ENCODE peak calls at places on chromosome 3, in eight cellular contexts. W is A549, T is stomach, X is H1, A is K562, R is transverse colon, Z is SK-N-SH, C is suprapubic skin. F is an unnamed sample.

GRCh38 chr3:152019516-152019915 is 146.1 kb downstream of the SUCNR1 start:
- DNase-seq in T (no peak), C (no peak), W (no peak), X (no peak), Z (no peak), A (no peak), R (no peak), F (no peak)

GRCh38 chr3:126348308-126348920 is 8.8 kb downstream of the KLF15 start:
- DNase-seq in X (peak), R (no peak), C (peak), Z (peak), W (no peak), T (no peak), A (peak), F (no peak)

GRCh38 chr3:113084777-113085176 is 94.0 kb downstream of the GTPBP8 start:
- DNase-seq in X (no peak), T (peak), W (no peak), Z (no peak), A (no peak), C (no peak), R (peak), F (peak)

GRCh38 chr3:133506215-133506901 is 67.1 kb upstream of the CDV3 start:
- DNase-seq in W (no peak), R (peak), A (no peak), T (no peak), X (no peak), C (no peak), Z (no peak), F (no peak)

GRCh38 chr3:189584609-189585008 is 46.6 kb upstream of the TP63 start:
- DNase-seq in C (no peak), Z (no peak), W (no peak), T (no peak), R (no peak), A (no peak), X (no peak), F (no peak)

GRCh38 chr3:15114466-15115358 is 15.8 kb upstream of the RBSN start:
- DNase-seq in A (no peak), Z (no peak), T (no peak), R (no peak), W (no peak), C (no peak), X (no peak), F (no peak)

GRCh38 chr3:186975726-186976125 is 45.4 kb downstream of the ST6GAL1 start:
- DNase-seq in W (no peak), Z (no peak), A (no peak), R (no peak), C (no peak), X (no peak), T (no peak), F (no peak)

GRCh38 chr3:156218353-156218744 is 98.0 kb downstream of the KCNAB1 start:
- DNase-seq in T (no peak), A (no peak), R (no peak), X (no peak), Z (no peak), C (no peak), W (no peak), F (no peak)

GRCh38 chr3:149969110-149969944 is 1.4 kb downstream of the PFN2 start:
- DNase-seq in R (peak), X (no peak), T (no peak), C (no peak), W (peak), Z (peak), A (peak), F (peak)

GRCh38 chr3:89025185-89025584 is 82.2 kb upstream of the EPHA3 start:
- DNase-seq in X (no peak), T (no peak), C (no peak), W (no peak), Z (no peak), A (no peak), R (no peak), F (no peak)

GRCh38 chr3:156535162-156535627 is 19.7 kb downstream of the SSR3 start:
- DNase-seq in R (peak), X (no peak), A (no peak), T (peak), C (peak), W (peak), Z (no peak), F (peak)

GRCh38 chr3:59545369-59545768 is 495.5 kb upstream of the CFAP20DC start:
- DNase-seq in Z (no peak), T (no peak), C (no peak), X (no peak), W (no peak), A (no peak), R (no peak), F (no peak)

GRCh38 chr3:69425249-69425648 is 39.4 kb upstream of the FRMD4B start:
- DNase-seq in A (no peak), X (no peak), T (no peak), R (peak), Z (peak), C (no peak), W (peak), F (no peak)

GRCh38 chr3:185807455-185808068 is 17.3 kb downstream of the IGF2BP2 start:
- DNase-seq in X (no peak), W (no peak), C (no peak), T (no peak), R (no peak), Z (no peak), A (peak), F (no peak)

GRCh38 chr3:7209098-7209497 is 348.2 kb downstream of the GRM7 start:
- DNase-seq in X (no peak), Z (no peak), T (no peak), R (no peak), C (no peak), W (no peak), A (no peak), F (no peak)

GRCh38 chr3:117622130-117622841 is 912.7 kb downstream of the TUSC7 start:
- DNase-seq in X (no peak), A (no peak), T (no peak), C (no peak), R (no peak), Z (no peak), W (no peak), F (no peak)

GRCh38 chr3:109265300-109265699 is 51.0 kb downstream of the DPPA2 start:
- DNase-seq in Z (no peak), W (no peak), A (no peak), C (no peak), R (no peak), X (no peak), T (no peak), F (no peak)

GRCh38 chr3:58217209-58217811 is 6.5 kb upstream of the DNASE1L3 start:
- DNase-seq in W (peak), Z (peak), T (peak), X (peak), A (no peak), R (peak), C (peak), F (peak)

DNA sequence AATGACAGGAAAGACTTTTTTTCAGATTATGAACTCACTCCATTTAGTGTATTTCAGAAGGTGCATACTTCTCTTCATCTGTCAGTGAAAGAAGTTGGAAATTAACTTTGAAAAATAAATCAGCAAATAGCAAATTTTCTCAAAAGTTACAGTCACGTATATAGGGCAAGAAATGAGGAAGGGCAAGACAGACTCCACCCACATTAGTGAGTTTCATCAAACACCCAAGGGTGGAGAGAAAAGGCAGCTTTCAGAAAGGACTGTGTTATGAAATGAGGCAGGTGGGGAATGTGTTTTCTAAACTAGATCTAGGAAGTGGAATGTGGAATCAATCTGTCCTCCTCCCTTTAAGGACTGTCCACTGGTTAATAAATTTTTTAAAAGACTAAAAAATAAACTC is 2.9 kb downstream of the SLC22A13 start:
- DNase-seq in Z (no peak), T (no peak), A (no peak), C (no peak), W (no peak), X (no peak), R (no peak), F (no peak)
- TF ChIP-seq EP300 in Z (no peak), T (no peak), A (no peak), C (no peak), W (no peak), X (no peak), R (no peak), F (no peak)

GRCh38 chr3:172690936-172691335 is 19.9 kb downstream of the NCEH1 start:
- DNase-seq in W (no peak), A (no peak), C (no peak), R (no peak), X (no peak), Z (no peak), T (no peak), F (no peak)

GRCh38 chr3:172685331-172686214 is 25.3 kb downstream of the NCEH1 start:
- DNase-seq in R (no peak), X (no peak), Z (no peak), T (no peak), C (no peak), A (no peak), W (no peak), F (no peak)

GRCh38 chr3:172688588-172688987 is 22.3 kb downstream of the NCEH1 start:
- DNase-seq in X (no peak), C (no peak), R (peak), Z (no peak), T (no peak), A (no peak), W (no peak), F (no peak)

GRCh38 chr3:172692751-172693310 is 18.0 kb downstream of the NCEH1 start:
- DNase-seq in Z (no peak), C (no peak), A (no peak), T (no peak), W (no peak), X (no peak), R (no peak), F (no peak)

DNA sequence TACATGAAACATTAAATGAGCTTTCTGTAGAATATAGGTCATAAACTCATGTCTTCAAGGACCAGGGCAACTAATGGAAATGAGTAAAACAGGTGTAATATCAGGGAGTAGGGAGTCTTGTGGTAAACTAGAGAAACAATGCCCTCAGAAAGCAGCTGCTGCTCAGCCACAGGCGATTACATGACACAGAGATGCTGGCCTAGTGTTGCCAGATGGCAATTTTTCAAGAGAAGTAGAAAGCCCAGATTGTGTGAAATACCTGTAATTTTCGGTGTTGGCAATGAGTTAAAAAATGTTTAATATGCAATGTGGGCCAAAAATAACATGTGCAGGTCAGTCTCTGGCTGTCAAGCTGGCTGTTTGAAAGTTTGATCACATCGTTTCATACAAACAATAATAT is 23.4 kb downstream of the NCEH1 start:
- DNase-seq in Z (no peak), C (no peak), T (no peak), A (no peak), X (no peak), W (no peak), R (no peak), F (no peak)
- H3K27ac ChIP-seq in Z (no peak), C (no peak), T (no peak), A (no peak), X (no peak), W (no peak), R (no peak), F (no peak)

GRCh38 chr3:153615863-153616262 is 453.8 kb downstream of the RAP2B start:
- DNase-seq in T (no peak), W (no peak), R (no peak), Z (no peak), C (no peak), A (no peak), X (no peak), F (no peak)
- TF ChIP-seq EP300 in T (no peak), W (no peak), R (no peak), Z (no peak), C (no peak), A (no peak), X (no peak), F (no peak)

DNA sequence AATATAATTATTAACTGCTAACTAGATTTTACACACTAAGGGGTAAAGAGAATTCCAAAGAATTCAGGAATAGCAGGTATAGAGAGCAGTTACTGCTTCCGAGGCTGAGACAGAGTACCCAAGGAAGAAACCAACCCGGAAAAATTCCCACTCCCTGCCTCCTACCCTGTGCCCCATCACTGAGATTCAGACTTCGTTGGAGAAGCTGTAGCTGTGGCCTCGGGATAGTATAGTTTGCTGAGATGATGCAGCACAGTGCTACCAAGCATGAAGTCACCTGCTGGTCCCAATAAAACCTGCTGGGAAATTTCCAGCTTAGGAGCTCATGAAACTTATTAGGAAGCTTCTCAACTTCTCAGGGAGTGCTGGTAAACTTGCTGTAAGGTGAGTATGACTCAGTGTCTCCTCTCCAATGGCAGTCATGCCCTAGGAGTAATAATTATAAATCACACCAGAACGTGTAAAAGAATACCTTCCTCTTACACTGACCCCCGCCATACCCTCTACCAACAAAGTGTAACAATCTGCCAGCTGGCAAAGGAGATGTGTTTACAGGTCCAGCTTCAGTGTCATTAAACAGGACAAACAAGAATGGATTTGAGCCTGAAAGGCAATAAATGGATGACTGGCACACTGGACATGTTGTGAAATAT is 215.1 kb upstream of the ROBO2 start:
- DNase-seq in T (no peak), R (no peak), A (no peak), C (no peak), Z (no peak), W (no peak), X (no peak), F (no peak)
- H3K27ac ChIP-seq in T (no peak), R (no peak), A (no peak), C (no peak), Z (no peak), W (no peak), X (no peak), F (no peak)